ENCODE peak calls at places on chromosomes 16 and 17, in five cellular contexts. F is A549, X is H1, J is K562, K is HepG2. I is an unnamed sample.

GRCh38 chr17:49318438-49318965 is 43.5 kb downstream of the ZNF652 start:
- DNase-seq in F (no peak), X (no peak), J (no peak), K (no peak), I (no peak)

GRCh38 chr16:19696961-19697360 is 21.1 kb downstream of the KNOP1 start:
- DNase-seq in F (no peak), X (no peak), J (no peak), K (no peak), I (no peak)

GRCh38 chr16:27053996-27054395 is 12.7 kb upstream of the C16orf82 start:
- DNase-seq in F (no peak), X (no peak), J (no peak), K (no peak), I (no peak)

GRCh38 chr16:69116911-69117310 is 11.5 kb downstream of the HAS3 start:
- DNase-seq in F (no peak), X (no peak), J (no peak), K (no peak), I (no peak)

GRCh38 chr16:81823111-81823510 is 44.0 kb downstream of the PLCG2 start:
- DNase-seq in F (no peak), X (peak; percentile 53), J (no peak), K (no peak), I (no peak)

GRCh38 chr17:79070266-79070880 is 4.3 kb upstream of the ENGASE start:
- DNase-seq in F (no peak), X (no peak), J (no peak), K (no peak), I (no peak)

GRCh38 chr16:67248401-67249177 is at the start of gene SLC9A5:
- DNase-seq in F (no peak), X (peak; percentile 75), J (peak; percentile 41), K (no peak), I (no peak)

GRCh38 chr16:5328546-5328945 is 231.0 kb upstream of the EEF2KMT start:
- DNase-seq in F (no peak), X (no peak), J (peak; percentile 7), K (no peak), I (no peak)

GRCh38 chr17:66716236-66717026 is 118.5 kb upstream of the CACNG5 start:
- DNase-seq in F (no peak), X (no peak), J (no peak), K (no peak), I (peak; percentile 21)

GRCh38 chr17:3907483-3908216 is 8.6 kb downstream of the P2RX1 start:
- DNase-seq in F (no peak), X (no peak), J (peak; percentile 52), K (peak; percentile 36), I (no peak)

GRCh38 chr17:78272181-78272913 is 40.9 kb downstream of the TMEM235 start:
- DNase-seq in F (no peak), X (no peak), J (peak; percentile 94), K (no peak), I (peak; percentile 90)

GRCh38 chr16:72244853-72245252 is 72.9 kb upstream of the PMFBP1 start:
- DNase-seq in F (no peak), X (no peak), J (no peak), K (no peak), I (no peak)

GRCh38 chr16:85187447-85187846 is 75.2 kb upstream of the CIBAR2 start:
- DNase-seq in F (no peak), X (peak; percentile 69), J (no peak), K (no peak), I (no peak)
- TF ChIP-seq CTCF in F (no peak), X (peak; percentile 80), J (no peak), K (peak; percentile 63), I (no peak)

GRCh38 chr16:87303431-87303930 is 13.7 kb downstream of the C16orf95 start:
- DNase-seq in F (no peak), X (no peak), J (peak; percentile 79), K (peak; percentile 25), I (peak; percentile 18)
- TF ChIP-seq MAFK in F (no peak), X (no peak), J (no peak), K (no peak), I (no peak)

GRCh38 chr17:50626037-50626574 is 8.6 kb upstream of the ABCC3 start:
- DNase-seq in F (peak; percentile 88), X (peak; percentile 87), J (peak; percentile 87), K (peak; percentile 84), I (peak; percentile 62)
- TF ChIP-seq CTCF in F (peak; percentile 76), X (peak; percentile 92), J (peak; percentile 81), K (peak; percentile 99), I (peak; percentile 70)

GRCh38 chr16:84817613-84818012 is 2.2 kb upstream of the CRISPLD2 start:
- DNase-seq in F (no peak), X (no peak), J (no peak), K (no peak), I (no peak)

GRCh38 chr16:84818133-84818532 is 1.7 kb upstream of the CRISPLD2 start:
- DNase-seq in F (no peak), X (no peak), J (no peak), K (no peak), I (no peak)

GRCh38 chr16:84820305-84820684 is 510 bp downstream of the CRISPLD2 start:
- DNase-seq in F (no peak), X (no peak), J (no peak), K (no peak), I (no peak)

GRCh38 chr16:84819644-84820304 is at the start of gene CRISPLD2:
- DNase-seq in F (peak; percentile 93), X (peak; percentile 97), J (peak; percentile 96), K (peak; percentile 83), I (peak; percentile 84)

GRCh38 chr16:84818989-84819643 is 669 bp upstream of the CRISPLD2 start:
- DNase-seq in F (no peak), X (no peak), J (no peak), K (no peak), I (no peak)
- TF ChIP-seq MAFK in F (no peak), X (no peak), J (no peak), K (no peak), I (no peak)

DNA sequence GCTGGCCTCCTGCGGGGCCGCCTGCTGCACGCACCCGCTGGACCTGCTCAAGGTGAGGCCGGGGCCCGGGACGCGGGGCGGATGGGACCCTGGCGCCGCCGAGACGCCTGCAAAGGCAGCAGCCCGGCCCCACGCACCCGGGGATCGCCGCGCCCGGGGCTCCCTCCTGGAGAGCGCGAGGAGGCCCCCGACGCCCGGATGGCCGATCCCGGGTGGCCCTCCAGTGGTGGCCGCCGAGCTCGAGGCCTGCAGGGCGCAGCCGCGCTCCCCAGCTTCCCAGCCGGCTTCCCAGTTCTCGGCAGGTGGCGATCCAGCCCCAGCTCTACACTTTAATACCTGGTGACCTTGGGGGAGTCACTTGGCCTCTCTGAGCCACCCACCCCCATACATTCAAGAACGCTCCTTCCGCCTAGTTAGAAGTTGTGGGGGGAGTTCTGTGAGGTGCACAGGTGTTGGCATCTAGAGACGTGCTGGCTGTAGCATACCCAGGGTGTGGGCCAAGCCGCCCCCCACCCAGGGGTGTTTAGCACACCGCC is 452 bp downstream of the SLC25A10 start:
- DNase-seq in F (peak; percentile 77), X (no peak), J (peak; percentile 72), K (peak; percentile 46), I (no peak)
- TF ChIP-seq CTCF in F (peak; percentile 38), X (no peak), J (peak; percentile 52), K (peak; percentile 63), I (peak; percentile 30)

DNA sequence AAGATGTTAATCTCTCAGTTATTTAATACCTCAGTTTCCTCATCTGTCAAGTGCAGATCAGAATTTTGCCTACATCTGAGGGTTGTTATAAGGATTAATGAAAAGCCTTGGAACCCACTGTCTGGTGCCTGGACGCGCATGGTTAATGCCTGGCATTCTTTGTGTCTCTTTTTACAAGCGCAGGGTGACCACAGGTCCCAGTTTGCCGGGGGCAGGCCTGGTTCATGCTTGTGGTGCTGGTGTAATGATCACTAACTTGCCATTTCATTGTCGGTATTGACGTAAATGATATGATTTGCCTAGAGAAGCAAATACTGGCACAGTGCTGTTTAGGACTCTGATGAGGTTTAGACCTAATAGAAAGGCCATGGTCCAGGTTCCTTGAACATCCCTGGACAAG is 23.1 kb downstream of the MRC2 start:
- DNase-seq in F (no peak), X (no peak), J (no peak), K (no peak), I (no peak)
- TF ChIP-seq MAFK in F (no peak), X (no peak), J (no peak), K (no peak), I (no peak)

GRCh38 chr16:89097528-89097846 is 3.8 kb downstream of the ACSF3 start:
- DNase-seq in F (no peak), X (no peak), J (no peak), K (no peak), I (no peak)
- TF ChIP-seq CTCF in F (no peak), X (no peak), J (no peak), K (no peak), I (no peak)

GRCh38 chr17:38745545-38745944 is 2.6 kb downstream of the PCGF2 start:
- DNase-seq in F (no peak), X (no peak), J (peak; percentile 41), K (peak; percentile 29), I (no peak)
- TF ChIP-seq MAFK in F (no peak), X (no peak), J (no peak), K (no peak), I (no peak)

DNA sequence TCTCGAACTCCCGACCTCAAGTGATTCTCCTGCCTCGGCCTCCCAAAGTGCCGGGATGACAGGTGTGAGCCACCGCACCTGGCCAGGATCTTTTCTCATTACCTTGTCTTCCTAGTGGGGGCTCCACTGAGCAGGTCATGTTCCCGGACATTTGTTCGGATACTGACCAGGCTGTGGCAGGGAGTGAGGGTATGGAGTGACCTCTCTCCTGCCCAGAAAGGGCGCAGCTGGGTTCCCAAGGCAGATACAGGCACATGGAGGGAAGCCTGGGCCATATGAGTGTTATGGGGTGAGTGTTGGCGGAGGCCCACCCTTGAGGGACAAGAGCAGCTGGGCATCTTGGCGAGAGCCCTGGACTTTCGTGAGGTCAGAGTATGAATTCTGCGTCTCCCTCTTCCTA is 5.5 kb downstream of the SERPINF1 start:
- DNase-seq in F (no peak), X (no peak), J (no peak), K (no peak), I (no peak)
- TF ChIP-seq CTCF in F (peak; percentile 12), X (no peak), J (no peak), K (peak; percentile 46), I (peak; percentile 2)

GRCh38 chr17:38740806-38741205 is 7.3 kb downstream of the PCGF2 start:
- DNase-seq in F (no peak), X (no peak), J (no peak), K (no peak), I (no peak)

GRCh38 chr17:38741443-38741842 is 6.7 kb downstream of the PCGF2 start:
- DNase-seq in F (no peak), X (no peak), J (no peak), K (no peak), I (no peak)

GRCh38 chr17:38742431-38743308 is 5.5 kb downstream of the PCGF2 start:
- DNase-seq in F (no peak), X (no peak), J (no peak), K (peak; percentile 45), I (peak; percentile 84)

GRCh38 chr17:38743556-38744171 is 4.5 kb downstream of the PCGF2 start:
- DNase-seq in F (no peak), X (no peak), J (no peak), K (no peak), I (no peak)

DNA sequence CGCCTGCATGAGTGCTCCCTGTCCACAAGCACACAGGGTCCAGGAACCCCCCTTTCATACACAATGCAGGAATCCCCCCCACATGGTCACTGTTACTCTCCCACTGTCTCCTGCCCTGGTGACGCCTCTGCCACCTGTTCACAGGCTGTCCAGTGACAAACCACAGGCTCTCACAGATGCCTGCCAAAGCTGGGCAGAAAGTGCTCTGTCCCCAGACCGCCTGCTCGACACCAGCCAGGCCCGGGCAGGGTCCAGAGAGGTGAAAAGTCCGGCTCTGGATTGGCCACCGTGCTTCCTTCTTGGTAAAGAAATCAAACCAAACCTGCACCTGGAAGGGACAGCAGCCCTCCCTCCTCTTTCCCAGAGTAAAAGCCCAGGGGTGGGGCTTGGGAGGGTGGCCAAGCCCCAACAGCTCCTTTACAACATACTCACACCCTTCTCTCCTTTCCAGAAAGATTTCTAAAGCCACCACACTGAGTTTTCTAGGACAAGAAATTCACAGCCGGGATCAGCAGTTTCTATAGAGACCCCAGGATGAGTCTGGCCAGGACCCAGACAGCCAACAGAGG is 6.2 kb downstream of the PCGF2 start:
- DNase-seq in F (no peak), X (no peak), J (no peak), K (no peak), I (no peak)
- TF ChIP-seq MAFK in F (no peak), X (no peak), J (no peak), K (no peak), I (no peak)